ENCODE peak calls at places on chromosomes 12 and 14, in ten cellular contexts. F is naive thymus-derived CD4-positive, alpha-beta T cell; Z is COR-L47; N is tibial artery; M is HEK293T; I is endothelial cell; R is T-helper 2 cell; T is effector memory CD8-positive, alpha-beta T cell; U is LoVo; B is anterior cingulate cortex. O is an unnamed sample.

GRCh38 chr12:102429211-102429610 is 51.2 kb downstream of the IGF1 start:
- DNase-seq in T (no peak), U (no peak), R (no peak), N (no peak), F (no peak), B (no peak), I (no peak), M (no peak), Z (no peak), O (no peak)

GRCh38 chr12:6322352-6322751 is 11.9 kb downstream of the PLEKHG6 start:
- DNase-seq in N (no peak), Z (no peak), R (no peak), U (no peak), B (no peak), F (no peak), T (no peak), I (no peak), M (no peak), O (no peak)

GRCh38 chr12:49389092-49389703 is 21.9 kb downstream of the SPATS2 start:
- DNase-seq in M (no peak), Z (no peak), T (peak), I (peak), F (peak), B (no peak), N (peak), U (no peak), R (peak), O (no peak)

GRCh38 chr12:104501641-104502040 is 44.9 kb downstream of the CHST11 start:
- DNase-seq in Z (no peak), I (no peak), U (no peak), T (no peak), F (no peak), N (no peak), M (no peak), B (no peak), R (no peak), O (no peak)

GRCh38 chr12:95959107-95959506 is 16.0 kb downstream of the AMDHD1 start:
- DNase-seq in U (no peak), T (no peak), M (peak), F (no peak), B (no peak), R (peak), I (no peak), N (no peak), Z (peak), O (no peak)

GRCh38 chr14:23372509-23372908 is at the start of gene IL25:
- DNase-seq in B (no peak), F (no peak), T (no peak), U (no peak), M (no peak), Z (no peak), I (no peak), N (no peak), R (no peak), O (no peak)

GRCh38 chr12:110619534-110619953 is 5.6 kb downstream of the TCTN1 start:
- DNase-seq in U (no peak), F (no peak), I (no peak), T (no peak), B (no peak), Z (no peak), N (no peak), M (no peak), R (peak), O (no peak)

GRCh38 chr12:88400302-88400701 is 180.0 kb downstream of the KITLG start:
- DNase-seq in T (no peak), R (no peak), F (no peak), Z (no peak), I (no peak), U (no peak), M (no peak), N (no peak), B (no peak), O (no peak)

GRCh38 chr12:43337571-43338497 is 214.2 kb downstream of the ADAMTS20 start:
- DNase-seq in U (no peak), R (no peak), I (no peak), N (no peak), T (no peak), F (no peak), Z (no peak), B (no peak), M (no peak), O (no peak)

GRCh38 chr14:100883789-100884101 is 19.8 kb downstream of the RTL1 start:
- DNase-seq in B (no peak), U (no peak), F (no peak), N (no peak), I (no peak), M (no peak), R (no peak), Z (no peak), T (no peak), O (peak)

O was measured in sigmoid colon.